ENCODE peak calls at places on chromosomes 12 and 14, in five cellular contexts. One of them, this sample, is unnamed. For H3K4me1, the result is how much of the 10 kb centered on the place peaks cover.

GRCh38 chr12:70069221-70069811 is 173.9 kb upstream of the CNOT2 start:
- DNase-seq in prostate gland: no peak
- DNase-seq in SK-N-SH: no peak
- DNase-seq in transverse colon: no peak
- DNase-seq in sigmoid colon: no peak
- DNase-seq in this sample: no peak

GRCh38 chr12:132318135-132318534 is 11.3 kb downstream of the GALNT9 start:
- DNase-seq in prostate gland: no peak
- DNase-seq in SK-N-SH: no peak
- DNase-seq in transverse colon: no peak
- DNase-seq in sigmoid colon: no peak
- DNase-seq in this sample: no peak

GRCh38 chr12:57078519-57079404 is at the start of gene NEMP1:
- DNase-seq in prostate gland: peak
- DNase-seq in SK-N-SH: peak
- DNase-seq in transverse colon: peak
- DNase-seq in sigmoid colon: peak
- DNase-seq in this sample: peak

GRCh38 chr12:53174881-53175491 is 5.5 kb upstream of the ZNF740 start:
- DNase-seq in prostate gland: peak
- DNase-seq in SK-N-SH: no peak
- DNase-seq in transverse colon: no peak
- DNase-seq in sigmoid colon: no peak
- DNase-seq in this sample: no peak

GRCh38 chr12:67667276-67668073 is 18.9 kb downstream of the DYRK2 start:
- DNase-seq in prostate gland: peak
- DNase-seq in SK-N-SH: no peak
- DNase-seq in transverse colon: peak
- DNase-seq in sigmoid colon: peak
- DNase-seq in this sample: no peak

GRCh38 chr14:76880432-76880831 is 54.2 kb downstream of the LRRC74A start:
- DNase-seq in prostate gland: no peak
- DNase-seq in SK-N-SH: no peak
- DNase-seq in transverse colon: no peak
- DNase-seq in sigmoid colon: no peak
- DNase-seq in this sample: no peak

GRCh38 chr12:99130808-99131538 is 485.9 kb downstream of the APAF1 start:
- DNase-seq in prostate gland: no peak
- DNase-seq in SK-N-SH: no peak
- DNase-seq in transverse colon: no peak
- DNase-seq in sigmoid colon: no peak
- DNase-seq in this sample: no peak

GRCh38 chr12:53200458-53201169 is 6.4 kb downstream of the ITGB7 start:
- DNase-seq in prostate gland: no peak
- DNase-seq in SK-N-SH: no peak
- DNase-seq in transverse colon: no peak
- DNase-seq in sigmoid colon: peak
- DNase-seq in this sample: no peak

GRCh38 chr12:56873382-56873781 is 60.8 kb downstream of the SDR9C7 start:
- DNase-seq in prostate gland: peak
- DNase-seq in SK-N-SH: no peak
- DNase-seq in transverse colon: no peak
- DNase-seq in sigmoid colon: no peak
- DNase-seq in this sample: no peak

GRCh38 chr12:62466596-62467411 is at the start of gene MON2:
- DNase-seq in prostate gland: peak
- DNase-seq in SK-N-SH: peak
- DNase-seq in transverse colon: peak
- DNase-seq in sigmoid colon: peak
- DNase-seq in this sample: peak

GRCh38 chr12:67263416-67263960 is 5.7 kb upstream of the CAND1 start:
- DNase-seq in prostate gland: no peak
- DNase-seq in SK-N-SH: no peak
- DNase-seq in transverse colon: no peak
- DNase-seq in sigmoid colon: no peak
- DNase-seq in this sample: no peak

GRCh38 chr12:12443482-12443881 is 86.6 kb downstream of the BORCS5 start:
- DNase-seq in prostate gland: peak
- DNase-seq in SK-N-SH: no peak
- DNase-seq in transverse colon: no peak
- DNase-seq in sigmoid colon: peak
- DNase-seq in this sample: no peak

GRCh38 chr12:46930101-46930500 is 104.3 kb upstream of the SLC38A4 start:
- DNase-seq in prostate gland: no peak
- DNase-seq in SK-N-SH: no peak
- DNase-seq in transverse colon: no peak
- DNase-seq in sigmoid colon: no peak
- DNase-seq in this sample: no peak

GRCh38 chr12:90172524-90172923 is 463.9 kb upstream of the ATP2B1 start:
- DNase-seq in prostate gland: no peak
- DNase-seq in SK-N-SH: no peak
- DNase-seq in transverse colon: no peak
- DNase-seq in sigmoid colon: no peak
- DNase-seq in this sample: no peak

GRCh38 chr12:23893611-23894010 is 55.9 kb downstream of the SOX5 start:
- DNase-seq in prostate gland: no peak
- DNase-seq in SK-N-SH: no peak
- DNase-seq in transverse colon: no peak
- DNase-seq in sigmoid colon: no peak
- DNase-seq in this sample: no peak

GRCh38 chr12:1670815-1671268 is 20.0 kb upstream of the ADIPOR2 start:
- DNase-seq in prostate gland: no peak
- DNase-seq in SK-N-SH: no peak
- DNase-seq in transverse colon: peak
- DNase-seq in sigmoid colon: no peak
- DNase-seq in this sample: no peak

GRCh38 chr12:74794522-74794921 is 256.9 kb downstream of the ATXN7L3B start:
- DNase-seq in prostate gland: no peak
- DNase-seq in SK-N-SH: no peak
- DNase-seq in transverse colon: no peak
- DNase-seq in sigmoid colon: no peak
- DNase-seq in this sample: no peak

GRCh38 chr12:124437121-124437520 is 130.3 kb downstream of the NCOR2 start:
- DNase-seq in prostate gland: no peak
- DNase-seq in SK-N-SH: no peak
- DNase-seq in transverse colon: no peak
- DNase-seq in sigmoid colon: no peak
- DNase-seq in this sample: no peak
- H3K4me1 ChIP-seq in prostate gland: under half
- H3K4me1 ChIP-seq in SK-N-SH: under half
- H3K4me1 ChIP-seq in transverse colon: under half
- H3K4me1 ChIP-seq in sigmoid colon: under half
- H3K4me1 ChIP-seq in this sample: under half

DNA sequence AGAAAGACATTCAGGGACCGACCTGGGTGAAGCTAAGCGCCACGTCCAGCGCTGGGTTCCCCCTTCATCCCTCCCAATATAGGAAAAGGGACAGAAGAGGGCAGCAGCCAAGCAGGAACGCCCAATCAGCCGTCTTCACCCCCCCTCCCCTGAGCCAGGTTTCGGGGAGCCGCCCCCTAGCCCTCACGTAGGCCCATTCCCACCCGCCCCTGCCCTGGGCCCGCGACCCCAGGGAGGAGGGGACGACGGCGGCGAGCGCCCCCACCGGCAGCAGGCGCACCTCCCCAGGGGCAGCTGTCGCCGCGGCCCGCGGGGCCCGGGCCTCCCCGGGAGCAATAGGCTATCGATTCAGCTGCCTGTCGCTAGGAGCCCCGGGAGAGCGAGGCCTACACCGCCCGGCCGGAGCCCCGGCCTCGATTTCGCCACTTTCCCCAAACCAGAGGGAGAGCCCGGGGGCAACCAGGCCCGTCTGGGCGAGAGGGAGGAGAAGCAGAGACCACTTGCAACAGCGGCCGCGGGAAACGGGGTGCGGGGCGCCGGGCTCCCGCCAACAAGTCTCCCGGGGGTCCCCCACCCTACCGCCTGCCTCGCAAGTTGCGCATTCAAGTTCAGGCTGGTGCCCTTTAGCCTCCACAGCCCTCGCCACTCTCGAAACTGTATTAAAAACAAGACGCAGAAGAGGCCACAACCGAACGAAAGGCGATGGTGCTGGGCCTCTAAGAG is 1.3 kb downstream of the DCAF5 start:
- DNase-seq in prostate gland: peak
- DNase-seq in SK-N-SH: peak
- DNase-seq in transverse colon: peak
- DNase-seq in sigmoid colon: peak
- DNase-seq in this sample: peak
- TF ChIP-seq POLR2AphosphoS5 in prostate gland: peak
- TF ChIP-seq POLR2AphosphoS5 in SK-N-SH: no peak
- TF ChIP-seq POLR2AphosphoS5 in transverse colon: peak
- TF ChIP-seq POLR2AphosphoS5 in sigmoid colon: no peak
- TF ChIP-seq POLR2AphosphoS5 in this sample: no peak

DNA sequence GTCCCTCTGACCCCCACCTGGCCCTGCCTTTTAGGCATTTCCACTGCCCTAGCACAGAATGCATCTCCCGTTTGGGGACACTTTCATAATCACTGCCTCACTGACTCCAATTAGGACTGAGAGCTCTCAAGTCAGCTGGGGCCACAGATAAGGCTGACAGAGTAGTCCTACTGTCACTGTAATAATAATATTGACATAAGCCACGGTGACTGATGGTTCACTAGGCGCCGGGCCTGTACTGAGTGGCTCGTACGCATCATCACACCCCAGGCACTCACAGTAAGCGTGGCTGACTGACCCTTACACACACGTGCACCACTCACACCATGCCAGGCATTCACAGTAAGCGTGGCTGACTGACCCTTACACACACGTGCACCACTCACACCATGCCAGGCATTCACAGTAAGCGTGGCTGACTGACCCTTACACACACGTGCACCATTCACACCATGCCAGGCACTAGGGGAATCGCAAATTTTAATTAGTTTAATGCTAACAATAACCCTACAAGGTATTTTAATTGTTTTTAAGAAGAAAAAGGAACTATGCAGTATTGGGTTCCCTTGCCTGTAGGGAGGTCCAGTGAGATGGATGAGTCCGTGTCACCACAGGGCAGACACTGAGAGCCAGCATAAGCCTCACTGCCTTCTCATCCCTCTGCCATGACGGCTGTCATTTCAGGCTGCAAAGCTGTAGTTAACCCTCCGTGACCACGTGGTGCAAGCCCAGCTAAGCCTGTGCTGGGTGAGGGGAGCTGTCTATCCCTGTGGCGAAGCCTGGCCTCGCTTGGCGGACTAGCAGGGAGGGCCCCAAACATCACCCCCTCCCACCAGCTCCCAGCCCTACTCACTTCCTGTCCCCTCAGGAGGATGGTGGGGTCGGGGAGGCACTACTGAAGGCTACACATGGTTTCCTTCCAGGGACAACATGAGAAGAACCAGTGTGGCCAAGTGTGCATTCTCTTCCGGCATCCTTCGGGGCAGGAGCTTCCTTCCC is 87.9 kb downstream of the CHGA start:
- DNase-seq in prostate gland: no peak
- DNase-seq in SK-N-SH: no peak
- DNase-seq in transverse colon: no peak
- DNase-seq in sigmoid colon: no peak
- DNase-seq in this sample: no peak
- H3K4me1 ChIP-seq in prostate gland: under half
- H3K4me1 ChIP-seq in SK-N-SH: under half
- H3K4me1 ChIP-seq in transverse colon: half or more
- H3K4me1 ChIP-seq in sigmoid colon: under half
- H3K4me1 ChIP-seq in this sample: half or more

GRCh38 chr12:121799842-121800693 is 3.7 kb upstream of the SETD1B start:
- DNase-seq in prostate gland: peak
- DNase-seq in SK-N-SH: peak
- DNase-seq in transverse colon: peak
- DNase-seq in sigmoid colon: peak
- DNase-seq in this sample: peak
- TF ChIP-seq POLR2AphosphoS5 in prostate gland: peak
- TF ChIP-seq POLR2AphosphoS5 in SK-N-SH: peak
- TF ChIP-seq POLR2AphosphoS5 in transverse colon: peak
- TF ChIP-seq POLR2AphosphoS5 in sigmoid colon: peak
- TF ChIP-seq POLR2AphosphoS5 in this sample: peak

DNA sequence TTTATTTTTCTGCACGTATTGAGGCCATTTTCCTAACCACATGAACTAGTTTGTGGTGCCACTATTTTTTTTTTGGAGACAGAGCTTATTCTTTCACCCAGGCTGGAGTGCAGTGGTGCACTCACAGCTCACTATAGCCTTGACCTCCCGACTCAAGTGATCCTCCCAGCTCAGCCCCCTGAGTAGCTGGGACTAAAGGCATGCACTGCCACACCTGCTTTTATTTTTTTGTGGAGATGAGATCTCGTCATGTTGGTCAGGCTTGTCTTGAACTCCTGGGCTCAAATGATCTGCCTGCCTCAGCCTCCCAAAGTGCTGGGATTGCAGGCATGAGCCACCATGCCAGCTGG is 60.1 kb downstream of the DIP2B start:
- DNase-seq in prostate gland: no peak
- DNase-seq in SK-N-SH: no peak
- DNase-seq in transverse colon: no peak
- DNase-seq in sigmoid colon: no peak
- DNase-seq in this sample: no peak
- H3K4me1 ChIP-seq in prostate gland: under half
- H3K4me1 ChIP-seq in SK-N-SH: under half
- H3K4me1 ChIP-seq in transverse colon: half or more
- H3K4me1 ChIP-seq in sigmoid colon: under half
- H3K4me1 ChIP-seq in this sample: under half

GRCh38 chr14:73743431-73743931 is 29.3 kb upstream of the PNMA1 start:
- DNase-seq in prostate gland: no peak
- DNase-seq in SK-N-SH: no peak
- DNase-seq in transverse colon: peak
- DNase-seq in sigmoid colon: peak
- DNase-seq in this sample: peak
- TF ChIP-seq POLR2AphosphoS5 in prostate gland: no peak
- TF ChIP-seq POLR2AphosphoS5 in SK-N-SH: no peak
- TF ChIP-seq POLR2AphosphoS5 in transverse colon: peak
- TF ChIP-seq POLR2AphosphoS5 in sigmoid colon: no peak
- TF ChIP-seq POLR2AphosphoS5 in this sample: no peak

GRCh38 chr12:110679201-110679600 is 9.7 kb downstream of the HVCN1 start:
- DNase-seq in prostate gland: no peak
- DNase-seq in SK-N-SH: no peak
- DNase-seq in transverse colon: no peak
- DNase-seq in sigmoid colon: no peak
- DNase-seq in this sample: no peak
- H3K4me1 ChIP-seq in prostate gland: under half
- H3K4me1 ChIP-seq in SK-N-SH: under half
- H3K4me1 ChIP-seq in transverse colon: under half
- H3K4me1 ChIP-seq in sigmoid colon: under half
- H3K4me1 ChIP-seq in this sample: under half